ENCODE peak calls at places on chromosomes 6 and 20, in five cellular contexts. X, Z, K, Q and J are unnamed samples.

GRCh38 chr20:33685328-33686007 is 717 bp downstream of the E2F1 start:
- DNase-seq in X (peak; percentile 53), Z (peak; percentile 47), K (peak; percentile 64), Q (peak; percentile 80), J (peak; percentile 68)

GRCh38 chr20:9256359-9256758 is 187.5 kb downstream of the PLCB4 start:
- DNase-seq in X (no peak), Z (no peak), K (no peak), Q (no peak), J (no peak)

GRCh38 chr6:166244353-166245045 is 63.7 kb downstream of the PRR18 start:
- DNase-seq in X (no peak), Z (no peak), K (no peak), Q (no peak), J (no peak)

GRCh38 chr6:35419431-35419830 is 32.7 kb upstream of the FANCE start:
- DNase-seq in X (no peak), Z (peak; percentile 43), K (peak; percentile 53), Q (no peak), J (no peak)

GRCh38 chr6:144314003-144314485 is 28.9 kb downstream of the UTRN start:
- DNase-seq in X (peak; percentile 51), Z (no peak), K (no peak), Q (no peak), J (no peak)

GRCh38 chr6:18415671-18416340 is 28.7 kb downstream of the RNF144B start:
- DNase-seq in X (no peak), Z (no peak), K (no peak), Q (no peak), J (no peak)

GRCh38 chr6:169252805-169253189 is 849 bp downstream of the THBS2 start:
- DNase-seq in X (peak; percentile 68), Z (no peak), K (peak; percentile 23), Q (no peak), J (no peak)

GRCh38 chr20:17654649-17655285 is 27.3 kb downstream of the RRBP1 start:
- DNase-seq in X (peak; percentile 25), Z (no peak), K (peak; percentile 66), Q (peak; percentile 9), J (peak; percentile 72)

GRCh38 chr6:114055319-114055718 is 84.4 kb upstream of the HDAC2 start:
- DNase-seq in X (no peak), Z (no peak), K (no peak), Q (no peak), J (no peak)

GRCh38 chr20:1306316-1307135 is 22.4 kb downstream of the SDCBP2 start:
- DNase-seq in X (no peak), Z (no peak), K (no peak), Q (no peak), J (no peak)